ENCODE peak calls at places on chromosomes 2 and 18, in seven cellular contexts. M is body of pancreas; K is fibroblast of lung; P is stimulated activated CD4-positive, alpha-beta T cell treated with anti-CD3 and anti-CD28 coated beads, Interleukin-1b, Interleukin-23, amount 100 ng/mL, for 24 hours; Z is foreskin fibroblast; G is activated CD8-positive, alpha-beta memory T cell treated with anti-CD3 and anti-CD28 coated beads for 4 hours; O is left cardiac atrium. V is an unnamed sample.

GRCh38 chr2:25159947-25160346 is 8.4 kb downstream of the POMC start:
- DNase-seq in P (no peak), M (no peak), Z (peak), G (no peak), K (no peak), O (no peak), V (no peak)

GRCh38 chr18:33616556-33616955 is 38.5 kb downstream of the ASXL3 start:
- DNase-seq in P (no peak), G (no peak), Z (no peak), O (no peak), K (peak), M (no peak), V (no peak)

GRCh38 chr2:188207554-188207953 is 84.1 kb upstream of the GULP1 start:
- DNase-seq in K (no peak), P (no peak), M (no peak), Z (no peak), G (no peak), O (no peak), V (no peak)

GRCh38 chr2:8255448-8255800 is 426.4 kb upstream of the ID2 start:
- DNase-seq in O (no peak), Z (peak), G (no peak), M (no peak), K (peak), P (no peak), V (peak)

GRCh38 chr2:211204456-211204855 is 648.1 kb downstream of the CPS1 start:
- DNase-seq in Z (no peak), O (no peak), K (no peak), G (no peak), M (no peak), P (no peak), V (no peak)

GRCh38 chr2:172972005-172972619 is 103.5 kb upstream of the MAP3K20 start:
- DNase-seq in G (no peak), P (peak), M (peak), O (peak), K (peak), Z (peak), V (peak)

GRCh38 chr2:43138441-43138840 is 88.0 kb downstream of the ZFP36L2 start:
- DNase-seq in P (no peak), M (no peak), Z (no peak), O (no peak), G (no peak), K (no peak), V (no peak)

GRCh38 chr18:56479836-56480235 is 158.6 kb downstream of the TXNL1 start:
- DNase-seq in M (no peak), Z (no peak), P (no peak), K (no peak), G (no peak), O (no peak), V (no peak)

GRCh38 chr2:43837831-43838559 is 644 bp downstream of the ABCG5 start:
- DNase-seq in G (no peak), Z (no peak), O (no peak), K (no peak), M (no peak), P (no peak), V (no peak)